ENCODE peak calls at places on chromosomes 2 and 18, in six cellular contexts. One of them, this sample, is unnamed. For H3K4me1, the result is how much of the 10 kb centered on the place peaks cover.

GRCh38 chr2:38771632-38772031 is 6.4 kb upstream of the GEMIN6 start:
- DNase-seq in tibial nerve: no peak
- DNase-seq in PC-9: no peak
- DNase-seq in transverse colon: no peak
- DNase-seq in cardiac muscle cell: no peak
- DNase-seq in thyroid gland: no peak
- DNase-seq in this sample: peak

GRCh38 chr2:26757873-26758789 is 6.0 kb upstream of the SLC35F6 start:
- DNase-seq in tibial nerve: no peak
- DNase-seq in PC-9: peak
- DNase-seq in transverse colon: no peak
- DNase-seq in cardiac muscle cell: no peak
- DNase-seq in thyroid gland: peak
- DNase-seq in this sample: peak

GRCh38 chr2:232529806-232530547 is 4.0 kb downstream of the CHRND start:
- DNase-seq in tibial nerve: no peak
- DNase-seq in PC-9: no peak
- DNase-seq in transverse colon: no peak
- DNase-seq in cardiac muscle cell: no peak
- DNase-seq in thyroid gland: no peak
- DNase-seq in this sample: no peak

GRCh38 chr2:68426446-68426845 is 40.6 kb downstream of the FBXO48 start:
- DNase-seq in tibial nerve: no peak
- DNase-seq in PC-9: no peak
- DNase-seq in transverse colon: no peak
- DNase-seq in cardiac muscle cell: no peak
- DNase-seq in thyroid gland: no peak
- DNase-seq in this sample: no peak

GRCh38 chr2:239882781-239883180 is 142.4 kb downstream of the NDUFA10 start:
- DNase-seq in tibial nerve: no peak
- DNase-seq in PC-9: no peak
- DNase-seq in transverse colon: no peak
- DNase-seq in cardiac muscle cell: no peak
- DNase-seq in thyroid gland: peak
- DNase-seq in this sample: no peak

GRCh38 chr2:30232801-30233130 is 1.4 kb downstream of the LBH start:
- DNase-seq in tibial nerve: no peak
- DNase-seq in PC-9: no peak
- DNase-seq in transverse colon: peak
- DNase-seq in cardiac muscle cell: no peak
- DNase-seq in thyroid gland: peak
- DNase-seq in this sample: peak

GRCh38 chr2:172693037-172693436 is 42.6 kb upstream of the RAPGEF4 start:
- DNase-seq in tibial nerve: no peak
- DNase-seq in PC-9: peak
- DNase-seq in transverse colon: peak
- DNase-seq in cardiac muscle cell: no peak
- DNase-seq in thyroid gland: no peak
- DNase-seq in this sample: peak

GRCh38 chr2:161123531-161124030 is 36.6 kb upstream of the TANK start:
- DNase-seq in tibial nerve: no peak
- DNase-seq in PC-9: peak
- DNase-seq in transverse colon: no peak
- DNase-seq in cardiac muscle cell: no peak
- DNase-seq in thyroid gland: no peak
- DNase-seq in this sample: no peak

GRCh38 chr2:239824051-239824694 is 201.0 kb downstream of the NDUFA10 start:
- DNase-seq in tibial nerve: no peak
- DNase-seq in PC-9: peak
- DNase-seq in transverse colon: no peak
- DNase-seq in cardiac muscle cell: no peak
- DNase-seq in thyroid gland: peak
- DNase-seq in this sample: peak

GRCh38 chr18:48488388-48488850 is 50.4 kb upstream of the CTIF start:
- DNase-seq in tibial nerve: no peak
- DNase-seq in PC-9: peak
- DNase-seq in transverse colon: peak
- DNase-seq in cardiac muscle cell: peak
- DNase-seq in thyroid gland: peak
- DNase-seq in this sample: peak

GRCh38 chr2:144836635-144837350 is 316.9 kb upstream of the ZEB2 start:
- DNase-seq in tibial nerve: no peak
- DNase-seq in PC-9: no peak
- DNase-seq in transverse colon: no peak
- DNase-seq in cardiac muscle cell: no peak
- DNase-seq in thyroid gland: no peak
- DNase-seq in this sample: no peak

GRCh38 chr2:69955029-69955428 is 6.4 kb downstream of the ASPRV1 start:
- DNase-seq in tibial nerve: no peak
- DNase-seq in PC-9: peak
- DNase-seq in transverse colon: no peak
- DNase-seq in cardiac muscle cell: no peak
- DNase-seq in thyroid gland: no peak
- DNase-seq in this sample: no peak

GRCh38 chr2:170739048-170739447 is 23.9 kb downstream of the SP5 start:
- DNase-seq in tibial nerve: no peak
- DNase-seq in PC-9: peak
- DNase-seq in transverse colon: no peak
- DNase-seq in cardiac muscle cell: no peak
- DNase-seq in thyroid gland: no peak
- DNase-seq in this sample: no peak

GRCh38 chr2:43218550-43219382 is 7.6 kb downstream of the ZFP36L2 start:
- DNase-seq in tibial nerve: no peak
- DNase-seq in PC-9: peak
- DNase-seq in transverse colon: peak
- DNase-seq in cardiac muscle cell: peak
- DNase-seq in thyroid gland: no peak
- DNase-seq in this sample: peak

GRCh38 chr2:17821535-17822451 is 5.5 kb downstream of the MSGN1 start:
- DNase-seq in tibial nerve: no peak
- DNase-seq in PC-9: no peak
- DNase-seq in transverse colon: no peak
- DNase-seq in cardiac muscle cell: peak
- DNase-seq in thyroid gland: no peak
- DNase-seq in this sample: no peak

GRCh38 chr18:54279477-54280205 is 10.3 kb downstream of the POLI start:
- DNase-seq in tibial nerve: no peak
- DNase-seq in PC-9: no peak
- DNase-seq in transverse colon: no peak
- DNase-seq in cardiac muscle cell: no peak
- DNase-seq in thyroid gland: no peak
- DNase-seq in this sample: no peak

GRCh38 chr2:235001237-235002133 is 49.7 kb downstream of the SH3BP4 start:
- DNase-seq in tibial nerve: no peak
- DNase-seq in PC-9: no peak
- DNase-seq in transverse colon: peak
- DNase-seq in cardiac muscle cell: no peak
- DNase-seq in thyroid gland: no peak
- DNase-seq in this sample: no peak

GRCh38 chr2:55418512-55419235 is 982 bp downstream of the CCDC88A start:
- DNase-seq in tibial nerve: no peak
- DNase-seq in PC-9: no peak
- DNase-seq in transverse colon: no peak
- DNase-seq in cardiac muscle cell: no peak
- DNase-seq in thyroid gland: no peak
- DNase-seq in this sample: no peak

GRCh38 chr2:152411154-152411553 is 76.2 kb downstream of the FMNL2 start:
- DNase-seq in tibial nerve: no peak
- DNase-seq in PC-9: no peak
- DNase-seq in transverse colon: no peak
- DNase-seq in cardiac muscle cell: no peak
- DNase-seq in thyroid gland: no peak
- DNase-seq in this sample: no peak

GRCh38 chr2:172098287-172098649 is 4.4 kb downstream of the DLX2 start:
- DNase-seq in tibial nerve: no peak
- DNase-seq in PC-9: no peak
- DNase-seq in transverse colon: no peak
- DNase-seq in cardiac muscle cell: no peak
- DNase-seq in thyroid gland: no peak
- DNase-seq in this sample: no peak

GRCh38 chr2:205297368-205297767 is 384.9 kb upstream of the NRP2 start:
- DNase-seq in tibial nerve: no peak
- DNase-seq in PC-9: no peak
- DNase-seq in transverse colon: no peak
- DNase-seq in cardiac muscle cell: no peak
- DNase-seq in thyroid gland: no peak
- DNase-seq in this sample: no peak

GRCh38 chr18:6414118-6414722 is 491 bp downstream of the L3MBTL4 start:
- DNase-seq in tibial nerve: peak
- DNase-seq in PC-9: no peak
- DNase-seq in transverse colon: peak
- DNase-seq in cardiac muscle cell: peak
- DNase-seq in thyroid gland: peak
- DNase-seq in this sample: peak

GRCh38 chr2:237465515-237466227 is 21.4 kb upstream of the MLPH start:
- DNase-seq in tibial nerve: no peak
- DNase-seq in PC-9: peak
- DNase-seq in transverse colon: no peak
- DNase-seq in cardiac muscle cell: no peak
- DNase-seq in thyroid gland: no peak
- DNase-seq in this sample: no peak

GRCh38 chr2:179305125-179305524 is 40.5 kb upstream of the SESTD1 start:
- DNase-seq in tibial nerve: no peak
- DNase-seq in PC-9: no peak
- DNase-seq in transverse colon: no peak
- DNase-seq in cardiac muscle cell: no peak
- DNase-seq in thyroid gland: no peak
- DNase-seq in this sample: no peak

GRCh38 chr18:10726198-10727068 is 200.6 kb downstream of the NAPG start:
- DNase-seq in tibial nerve: no peak
- DNase-seq in PC-9: no peak
- DNase-seq in transverse colon: no peak
- DNase-seq in cardiac muscle cell: no peak
- DNase-seq in thyroid gland: peak
- DNase-seq in this sample: no peak

GRCh38 chr2:9169310-9170107 is 37.1 kb upstream of the ASAP2 start:
- DNase-seq in tibial nerve: no peak
- DNase-seq in PC-9: no peak
- DNase-seq in transverse colon: no peak
- DNase-seq in cardiac muscle cell: no peak
- DNase-seq in thyroid gland: no peak
- DNase-seq in this sample: no peak
- H3K27ac ChIP-seq in tibial nerve: no peak
- H3K27ac ChIP-seq in PC-9: peak
- H3K27ac ChIP-seq in transverse colon: peak
- H3K27ac ChIP-seq in cardiac muscle cell: no peak
- H3K27ac ChIP-seq in thyroid gland: peak
- H3K27ac ChIP-seq in this sample: no peak

GRCh38 chr2:199460101-199460671 is 2.4 kb upstream of the SATB2 start:
- DNase-seq in tibial nerve: no peak
- DNase-seq in PC-9: no peak
- DNase-seq in transverse colon: no peak
- DNase-seq in cardiac muscle cell: no peak
- DNase-seq in thyroid gland: no peak
- DNase-seq in this sample: no peak

GRCh38 chr2:199458017-199458805 is 472 bp upstream of the SATB2 start:
- DNase-seq in tibial nerve: no peak
- DNase-seq in PC-9: peak
- DNase-seq in transverse colon: no peak
- DNase-seq in cardiac muscle cell: peak
- DNase-seq in thyroid gland: no peak
- DNase-seq in this sample: peak

GRCh38 chr2:199458806-199459285 is 1.1 kb upstream of the SATB2 start:
- DNase-seq in tibial nerve: no peak
- DNase-seq in PC-9: peak
- DNase-seq in transverse colon: no peak
- DNase-seq in cardiac muscle cell: no peak
- DNase-seq in thyroid gland: peak
- DNase-seq in this sample: no peak

GRCh38 chr2:199460808-199461454 is 3.2 kb upstream of the SATB2 start:
- DNase-seq in tibial nerve: no peak
- DNase-seq in PC-9: no peak
- DNase-seq in transverse colon: no peak
- DNase-seq in cardiac muscle cell: no peak
- DNase-seq in thyroid gland: no peak
- DNase-seq in this sample: no peak

DNA sequence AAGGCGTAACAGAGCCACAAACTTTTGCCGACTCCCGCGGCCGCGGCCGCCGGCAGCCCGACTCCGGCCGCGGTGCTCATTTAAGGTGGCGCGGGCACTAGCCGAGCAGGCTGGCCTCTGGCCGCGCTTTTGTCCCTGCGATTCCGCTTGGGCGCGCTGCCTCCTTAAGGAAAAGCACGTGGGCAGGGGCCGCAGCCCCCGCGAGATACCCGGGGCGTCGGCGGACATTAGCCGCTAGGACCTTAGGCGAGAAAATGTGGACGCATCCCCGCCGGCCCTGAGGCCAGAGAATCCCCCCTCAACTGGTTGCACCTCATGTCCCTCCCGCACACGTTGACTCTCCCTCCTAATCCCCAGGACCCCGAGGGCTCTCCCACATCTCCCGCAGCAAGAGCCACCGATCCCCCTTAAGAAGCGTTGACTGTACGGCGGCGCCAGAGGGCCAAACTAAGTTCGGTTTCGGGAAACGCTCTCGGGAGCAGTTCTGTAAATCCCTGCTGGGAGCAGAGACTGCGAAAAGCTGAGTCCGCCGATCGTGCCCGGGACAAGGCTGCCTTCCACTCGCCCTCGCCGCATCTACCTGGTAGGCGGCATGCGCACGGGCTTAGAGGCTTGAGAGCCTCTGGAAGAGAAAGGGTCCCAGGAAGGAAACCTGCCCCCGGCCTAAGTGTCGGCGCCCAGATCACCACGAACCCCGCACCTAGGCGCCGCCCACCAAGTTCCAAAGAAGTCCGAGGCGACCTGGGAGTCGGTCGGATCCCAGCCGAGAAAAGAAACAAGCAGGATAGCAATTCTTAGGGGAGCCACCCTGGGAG is 1.8 kb upstream of the SATB2 start:
- DNase-seq in tibial nerve: peak
- DNase-seq in PC-9: peak
- DNase-seq in transverse colon: peak
- DNase-seq in cardiac muscle cell: peak
- DNase-seq in thyroid gland: peak
- DNase-seq in this sample: peak
- TF ChIP-seq CTCF in tibial nerve: no peak
- TF ChIP-seq CTCF in PC-9: no peak
- TF ChIP-seq CTCF in transverse colon: peak
- TF ChIP-seq CTCF in cardiac muscle cell: peak
- TF ChIP-seq CTCF in thyroid gland: no peak
- TF ChIP-seq CTCF in this sample: no peak

DNA sequence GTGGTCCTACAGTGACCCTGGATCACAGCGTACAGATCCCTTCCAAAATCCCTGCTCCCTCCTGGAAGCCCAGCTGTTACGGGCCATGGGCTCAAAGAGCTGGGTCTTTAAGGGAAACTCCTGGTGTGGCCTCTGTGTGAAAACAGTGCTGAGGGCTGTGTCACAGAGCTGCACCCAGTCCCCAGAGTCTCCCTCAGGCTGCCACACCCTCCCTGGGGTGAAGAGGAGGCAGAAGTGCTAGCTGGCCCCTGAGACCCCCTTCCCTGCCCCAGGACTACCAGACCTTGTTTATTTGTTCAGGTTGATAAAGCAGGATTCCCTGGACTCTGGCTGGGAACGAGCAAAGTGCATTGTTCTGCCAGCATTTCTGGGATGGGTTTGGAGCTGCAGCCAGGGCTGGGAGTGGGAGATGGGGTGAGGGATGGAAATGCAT is 7.7 kb downstream of the ATOH8 start:
- DNase-seq in tibial nerve: no peak
- DNase-seq in PC-9: no peak
- DNase-seq in transverse colon: no peak
- DNase-seq in cardiac muscle cell: no peak
- DNase-seq in thyroid gland: no peak
- DNase-seq in this sample: no peak
- H3K4me1 ChIP-seq in tibial nerve: under half
- H3K4me1 ChIP-seq in PC-9: under half
- H3K4me1 ChIP-seq in transverse colon: under half
- H3K4me1 ChIP-seq in cardiac muscle cell: under half
- H3K4me1 ChIP-seq in thyroid gland: half or more
- H3K4me1 ChIP-seq in this sample: under half

GRCh38 chr2:28128281-28128950 is 237.9 kb downstream of the BABAM2 start:
- DNase-seq in tibial nerve: no peak
- DNase-seq in PC-9: no peak
- DNase-seq in transverse colon: no peak
- DNase-seq in cardiac muscle cell: no peak
- DNase-seq in thyroid gland: no peak
- DNase-seq in this sample: no peak
- H3K27ac ChIP-seq in tibial nerve: no peak
- H3K27ac ChIP-seq in PC-9: no peak
- H3K27ac ChIP-seq in transverse colon: no peak
- H3K27ac ChIP-seq in cardiac muscle cell: no peak
- H3K27ac ChIP-seq in thyroid gland: no peak
- H3K27ac ChIP-seq in this sample: no peak